ENCODE peak calls at places on chromosome 7, in five cellular contexts. One of them, this sample, is unnamed.

GRCh38 chr7:46291064-46291463 is 370.0 kb upstream of the IGFBP3 start:
- DNase-seq in CD8-positive, alpha-beta T cell: no peak
- DNase-seq in astrocyte of the spinal cord: peak
- DNase-seq in coronary artery: no peak
- DNase-seq in cardiac fibroblast: peak
- DNase-seq in this sample: peak

GRCh38 chr7:156640257-156640948 is at the start of gene RNF32:
- DNase-seq in CD8-positive, alpha-beta T cell: peak
- DNase-seq in astrocyte of the spinal cord: peak
- DNase-seq in coronary artery: peak
- DNase-seq in cardiac fibroblast: peak
- DNase-seq in this sample: peak

GRCh38 chr7:149161241-149161848 is 14.1 kb downstream of the ZNF398 start:
- DNase-seq in CD8-positive, alpha-beta T cell: no peak
- DNase-seq in astrocyte of the spinal cord: no peak
- DNase-seq in coronary artery: no peak
- DNase-seq in cardiac fibroblast: no peak
- DNase-seq in this sample: peak

GRCh38 chr7:124077546-124077945 is 44.7 kb upstream of the TMEM229A start:
- DNase-seq in CD8-positive, alpha-beta T cell: no peak
- DNase-seq in astrocyte of the spinal cord: no peak
- DNase-seq in coronary artery: no peak
- DNase-seq in cardiac fibroblast: no peak
- DNase-seq in this sample: no peak

GRCh38 chr7:127901895-127902703 is 129.1 kb downstream of the LRRC4 start:
- DNase-seq in CD8-positive, alpha-beta T cell: no peak
- DNase-seq in astrocyte of the spinal cord: no peak
- DNase-seq in coronary artery: no peak
- DNase-seq in cardiac fibroblast: no peak
- DNase-seq in this sample: no peak

GRCh38 chr7:22202141-22202540 is 154.8 kb downstream of the RAPGEF5 start:
- DNase-seq in CD8-positive, alpha-beta T cell: no peak
- DNase-seq in astrocyte of the spinal cord: no peak
- DNase-seq in coronary artery: no peak
- DNase-seq in cardiac fibroblast: no peak
- DNase-seq in this sample: no peak

GRCh38 chr7:149855368-149856305 is 17.5 kb downstream of the ZNF862 start:
- DNase-seq in CD8-positive, alpha-beta T cell: no peak
- DNase-seq in astrocyte of the spinal cord: peak
- DNase-seq in coronary artery: no peak
- DNase-seq in cardiac fibroblast: peak
- DNase-seq in this sample: peak

GRCh38 chr7:151400626-151401315 is 9.1 kb downstream of the WDR86 start:
- DNase-seq in CD8-positive, alpha-beta T cell: no peak
- DNase-seq in astrocyte of the spinal cord: no peak
- DNase-seq in coronary artery: no peak
- DNase-seq in cardiac fibroblast: no peak
- DNase-seq in this sample: no peak

GRCh38 chr7:36949711-36950600 is 225.7 kb upstream of the AOAH start:
- DNase-seq in CD8-positive, alpha-beta T cell: no peak
- DNase-seq in astrocyte of the spinal cord: no peak
- DNase-seq in coronary artery: no peak
- DNase-seq in cardiac fibroblast: peak
- DNase-seq in this sample: no peak

GRCh38 chr7:130884437-130885417 is 150.7 kb upstream of the KLF14 start:
- DNase-seq in CD8-positive, alpha-beta T cell: no peak
- DNase-seq in astrocyte of the spinal cord: peak
- DNase-seq in coronary artery: no peak
- DNase-seq in cardiac fibroblast: no peak
- DNase-seq in this sample: no peak

GRCh38 chr7:45980181-45980905 is 59.3 kb upstream of the IGFBP3 start:
- DNase-seq in CD8-positive, alpha-beta T cell: no peak
- DNase-seq in astrocyte of the spinal cord: peak
- DNase-seq in coronary artery: peak
- DNase-seq in cardiac fibroblast: peak
- DNase-seq in this sample: peak

GRCh38 chr7:95642173-95642572 is 45.9 kb upstream of the PDK4 start:
- DNase-seq in CD8-positive, alpha-beta T cell: no peak
- DNase-seq in astrocyte of the spinal cord: no peak
- DNase-seq in coronary artery: no peak
- DNase-seq in cardiac fibroblast: no peak
- DNase-seq in this sample: no peak

GRCh38 chr7:117188949-117189348 is 133.9 kb downstream of the WNT2 start:
- DNase-seq in CD8-positive, alpha-beta T cell: no peak
- DNase-seq in astrocyte of the spinal cord: no peak
- DNase-seq in coronary artery: no peak
- DNase-seq in cardiac fibroblast: no peak
- DNase-seq in this sample: no peak

GRCh38 chr7:12067156-12067831 is 143.8 kb upstream of the TMEM106B start:
- DNase-seq in CD8-positive, alpha-beta T cell: peak
- DNase-seq in astrocyte of the spinal cord: peak
- DNase-seq in coronary artery: no peak
- DNase-seq in cardiac fibroblast: peak
- DNase-seq in this sample: no peak

GRCh38 chr7:112573302-112574039 is 92.7 kb downstream of the LSMEM1 start:
- DNase-seq in CD8-positive, alpha-beta T cell: no peak
- DNase-seq in astrocyte of the spinal cord: peak
- DNase-seq in coronary artery: no peak
- DNase-seq in cardiac fibroblast: no peak
- DNase-seq in this sample: no peak

GRCh38 chr7:40808409-40808942 is 673.7 kb downstream of the SUGCT start:
- DNase-seq in CD8-positive, alpha-beta T cell: no peak
- DNase-seq in astrocyte of the spinal cord: peak
- DNase-seq in coronary artery: peak
- DNase-seq in cardiac fibroblast: peak
- DNase-seq in this sample: peak

GRCh38 chr7:101875215-101875846 is 57.9 kb downstream of the CUX1 start:
- DNase-seq in CD8-positive, alpha-beta T cell: no peak
- DNase-seq in astrocyte of the spinal cord: no peak
- DNase-seq in coronary artery: no peak
- DNase-seq in cardiac fibroblast: no peak
- DNase-seq in this sample: no peak

GRCh38 chr7:47949703-47950102 is 1.4 kb upstream of the PKD1L1 start:
- DNase-seq in CD8-positive, alpha-beta T cell: no peak
- DNase-seq in astrocyte of the spinal cord: no peak
- DNase-seq in coronary artery: no peak
- DNase-seq in cardiac fibroblast: no peak
- DNase-seq in this sample: no peak

GRCh38 chr7:158277219-158278141 is 310.1 kb downstream of the PTPRN2 start:
- DNase-seq in CD8-positive, alpha-beta T cell: no peak
- DNase-seq in astrocyte of the spinal cord: no peak
- DNase-seq in coronary artery: no peak
- DNase-seq in cardiac fibroblast: no peak
- DNase-seq in this sample: no peak

GRCh38 chr7:140006600-140006999 is 56.2 kb downstream of the PARP12 start:
- DNase-seq in CD8-positive, alpha-beta T cell: no peak
- DNase-seq in astrocyte of the spinal cord: no peak
- DNase-seq in coronary artery: no peak
- DNase-seq in cardiac fibroblast: no peak
- DNase-seq in this sample: no peak

GRCh38 chr7:140005341-140005740 is 57.4 kb downstream of the PARP12 start:
- DNase-seq in CD8-positive, alpha-beta T cell: no peak
- DNase-seq in astrocyte of the spinal cord: no peak
- DNase-seq in coronary artery: no peak
- DNase-seq in cardiac fibroblast: no peak
- DNase-seq in this sample: no peak

GRCh38 chr7:140004672-140005071 is 58.1 kb downstream of the PARP12 start:
- DNase-seq in CD8-positive, alpha-beta T cell: no peak
- DNase-seq in astrocyte of the spinal cord: no peak
- DNase-seq in coronary artery: no peak
- DNase-seq in cardiac fibroblast: no peak
- DNase-seq in this sample: no peak

GRCh38 chr7:140007051-140007690 is 55.6 kb downstream of the PARP12 start:
- DNase-seq in CD8-positive, alpha-beta T cell: no peak
- DNase-seq in astrocyte of the spinal cord: no peak
- DNase-seq in coronary artery: no peak
- DNase-seq in cardiac fibroblast: no peak
- DNase-seq in this sample: no peak

DNA sequence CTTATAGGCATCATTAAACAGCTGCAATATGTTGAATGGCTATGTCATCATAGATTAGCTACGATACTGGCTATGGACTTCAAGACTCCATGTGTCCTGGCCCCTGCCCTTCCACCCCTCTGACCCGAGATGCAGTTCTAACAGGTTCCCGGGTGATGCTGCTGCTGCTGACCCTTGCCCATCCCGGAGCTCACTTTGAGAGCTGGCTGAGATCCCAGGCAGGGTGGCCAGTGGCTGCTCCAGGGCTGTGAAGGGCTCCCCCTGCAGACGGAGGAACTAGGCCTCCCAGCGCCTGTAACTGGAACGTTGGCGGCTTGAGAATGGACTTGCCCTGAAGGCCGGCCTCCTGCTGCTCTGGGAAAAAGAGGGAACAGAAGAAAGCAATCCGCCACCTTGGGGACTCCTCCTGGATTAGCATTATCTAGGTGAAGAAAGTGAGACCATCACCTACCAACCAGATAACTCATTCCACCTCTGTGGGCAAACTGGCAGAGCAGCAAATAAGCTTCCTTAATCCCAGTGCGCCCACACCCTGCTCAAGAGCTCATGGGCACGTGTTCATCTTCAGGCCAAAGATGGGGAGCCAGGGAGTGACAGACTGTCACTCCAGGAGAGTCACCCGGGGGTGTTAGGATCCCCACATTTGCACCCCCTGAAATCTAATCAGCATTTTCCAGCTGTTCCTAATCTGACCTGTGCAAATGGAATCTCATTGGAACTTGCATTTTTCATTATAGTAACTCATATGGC is 56.8 kb downstream of the PARP12 start:
- DNase-seq in CD8-positive, alpha-beta T cell: no peak
- DNase-seq in astrocyte of the spinal cord: no peak
- DNase-seq in coronary artery: no peak
- DNase-seq in cardiac fibroblast: peak
- DNase-seq in this sample: no peak
- TF ChIP-seq CTCF in CD8-positive, alpha-beta T cell: no peak
- TF ChIP-seq CTCF in astrocyte of the spinal cord: peak
- TF ChIP-seq CTCF in coronary artery: no peak
- TF ChIP-seq CTCF in cardiac fibroblast: peak
- TF ChIP-seq CTCF in this sample: peak

DNA sequence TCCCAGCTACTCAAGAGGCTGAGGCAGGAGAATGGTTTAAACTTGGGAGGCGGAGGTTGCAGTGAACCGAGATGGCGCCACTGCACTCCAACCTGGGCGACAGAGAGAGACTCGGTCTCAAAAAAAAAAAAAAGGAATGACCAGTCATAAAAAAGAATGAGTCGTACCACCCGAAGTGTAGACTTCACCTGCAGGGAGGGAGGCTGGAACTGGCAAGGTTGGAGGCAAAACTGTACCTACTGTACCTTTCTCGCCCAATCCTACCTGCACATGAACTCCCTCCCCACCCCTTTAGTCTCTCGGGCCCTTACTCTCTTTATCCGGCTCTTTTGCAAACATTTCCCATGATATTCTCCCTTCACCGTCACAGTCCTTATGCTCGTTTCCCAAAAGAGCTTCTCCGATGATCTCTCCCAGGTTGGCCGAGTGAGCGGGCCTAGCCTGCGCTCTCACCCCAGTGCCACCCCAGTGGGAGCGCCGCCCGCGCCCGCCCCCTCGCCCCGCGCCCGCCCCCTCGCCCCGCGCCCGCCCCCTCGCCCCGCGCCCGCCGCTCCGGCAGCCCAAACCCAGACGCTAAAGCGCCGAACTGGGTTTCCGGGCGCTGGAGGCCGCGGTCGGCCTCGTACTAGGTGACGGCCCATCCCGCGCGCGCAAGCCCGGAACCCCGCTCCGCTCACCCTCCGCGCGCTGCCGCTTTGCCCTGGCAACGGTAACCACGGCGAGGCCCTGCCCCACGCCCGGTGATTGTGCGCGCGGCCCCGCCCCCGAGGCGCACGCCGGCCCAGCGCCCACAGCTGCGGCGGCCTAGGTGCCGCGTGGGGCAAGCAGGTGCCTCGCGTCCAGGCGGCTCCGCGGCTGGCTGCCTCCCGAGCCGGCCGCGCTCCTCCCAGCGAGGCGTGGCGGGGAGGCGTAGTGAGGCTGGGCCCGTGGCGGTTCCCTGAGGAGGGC is at the start of gene SMKR1:
- DNase-seq in CD8-positive, alpha-beta T cell: peak
- DNase-seq in astrocyte of the spinal cord: peak
- DNase-seq in coronary artery: no peak
- DNase-seq in cardiac fibroblast: peak
- DNase-seq in this sample: no peak
- TF ChIP-seq CTCF in CD8-positive, alpha-beta T cell: no peak
- TF ChIP-seq CTCF in astrocyte of the spinal cord: no peak
- TF ChIP-seq CTCF in coronary artery: no peak
- TF ChIP-seq CTCF in cardiac fibroblast: no peak
- TF ChIP-seq CTCF in this sample: no peak

GRCh38 chr7:17299477-17299991 is 1.1 kb downstream of the AHR start:
- DNase-seq in CD8-positive, alpha-beta T cell: peak
- DNase-seq in astrocyte of the spinal cord: peak
- DNase-seq in coronary artery: no peak
- DNase-seq in cardiac fibroblast: no peak
- DNase-seq in this sample: no peak

GRCh38 chr7:17300012-17300411 is 1.6 kb downstream of the AHR start:
- DNase-seq in CD8-positive, alpha-beta T cell: no peak
- DNase-seq in astrocyte of the spinal cord: no peak
- DNase-seq in coronary artery: no peak
- DNase-seq in cardiac fibroblast: no peak
- DNase-seq in this sample: no peak

GRCh38 chr7:17297243-17297642 is 1.2 kb upstream of the AHR start:
- DNase-seq in CD8-positive, alpha-beta T cell: no peak
- DNase-seq in astrocyte of the spinal cord: no peak
- DNase-seq in coronary artery: no peak
- DNase-seq in cardiac fibroblast: no peak
- DNase-seq in this sample: no peak

GRCh38 chr7:17298102-17298839 is at the start of gene AHR:
- DNase-seq in CD8-positive, alpha-beta T cell: peak
- DNase-seq in astrocyte of the spinal cord: peak
- DNase-seq in coronary artery: peak
- DNase-seq in cardiac fibroblast: peak
- DNase-seq in this sample: peak

GRCh38 chr7:17298840-17299476 is 506 bp downstream of the AHR start:
- DNase-seq in CD8-positive, alpha-beta T cell: peak
- DNase-seq in astrocyte of the spinal cord: peak
- DNase-seq in coronary artery: peak
- DNase-seq in cardiac fibroblast: peak
- DNase-seq in this sample: no peak
- TF ChIP-seq CTCF in CD8-positive, alpha-beta T cell: no peak
- TF ChIP-seq CTCF in astrocyte of the spinal cord: no peak
- TF ChIP-seq CTCF in coronary artery: no peak
- TF ChIP-seq CTCF in cardiac fibroblast: no peak
- TF ChIP-seq CTCF in this sample: no peak

GRCh38 chr7:111096997-111097396 is 6.1 kb downstream of the LRRN3 start:
- DNase-seq in CD8-positive, alpha-beta T cell: no peak
- DNase-seq in astrocyte of the spinal cord: no peak
- DNase-seq in coronary artery: no peak
- DNase-seq in cardiac fibroblast: no peak
- DNase-seq in this sample: no peak

GRCh38 chr7:111098011-111098925 is 7.3 kb downstream of the LRRN3 start:
- DNase-seq in CD8-positive, alpha-beta T cell: peak
- DNase-seq in astrocyte of the spinal cord: peak
- DNase-seq in coronary artery: no peak
- DNase-seq in cardiac fibroblast: peak
- DNase-seq in this sample: peak

GRCh38 chr7:111103136-111103535 is 12.2 kb downstream of the LRRN3 start:
- DNase-seq in CD8-positive, alpha-beta T cell: no peak
- DNase-seq in astrocyte of the spinal cord: no peak
- DNase-seq in coronary artery: no peak
- DNase-seq in cardiac fibroblast: no peak
- DNase-seq in this sample: no peak

GRCh38 chr7:111101856-111102646 is 11.1 kb downstream of the LRRN3 start:
- DNase-seq in CD8-positive, alpha-beta T cell: no peak
- DNase-seq in astrocyte of the spinal cord: no peak
- DNase-seq in coronary artery: no peak
- DNase-seq in cardiac fibroblast: no peak
- DNase-seq in this sample: no peak

GRCh38 chr7:111098926-111099250 is 8.0 kb downstream of the LRRN3 start:
- DNase-seq in CD8-positive, alpha-beta T cell: no peak
- DNase-seq in astrocyte of the spinal cord: no peak
- DNase-seq in coronary artery: no peak
- DNase-seq in cardiac fibroblast: no peak
- DNase-seq in this sample: no peak
- TF ChIP-seq CTCF in CD8-positive, alpha-beta T cell: peak
- TF ChIP-seq CTCF in astrocyte of the spinal cord: no peak
- TF ChIP-seq CTCF in coronary artery: no peak
- TF ChIP-seq CTCF in cardiac fibroblast: no peak
- TF ChIP-seq CTCF in this sample: no peak

This sample was measured in HFFc6.